ENCODE peak calls at places on chromosomes 12 and 14, in six cellular contexts. W, P, D, M, K and O are unnamed samples.
A peak's percentile ranks its signal among the peaks of the same experiment; 100 is the strongest.

GRCh38 chr12:115337693-115338543 is 653.9 kb upstream of the TBX3 start:
- DNase-seq in D (peak; percentile 34), M (peak; percentile 48), W (peak; percentile 39), K (no peak), P (no peak), O (no peak)

GRCh38 chr12:85274076-85274415 is 6.0 kb upstream of the ALX1 start:
- DNase-seq in P (no peak), M (no peak), K (no peak), W (no peak), D (no peak), O (no peak)

GRCh38 chr14:49306152-49306751 is 279.9 kb downstream of the RPS29 start:
- DNase-seq in D (peak; percentile 3), P (peak; percentile 10), W (peak; percentile 18), K (no peak), M (no peak), O (no peak)

GRCh38 chr12:11039171-11039570 is 8.0 kb upstream of the TAS2R31 start:
- DNase-seq in D (no peak), K (no peak), M (no peak), P (no peak), W (no peak), O (no peak)

GRCh38 chr12:77161944-77162343 is 96.6 kb upstream of the E2F7 start:
- DNase-seq in D (no peak), M (no peak), P (no peak), K (no peak), W (no peak), O (peak; percentile 33)

GRCh38 chr12:23005387-23005786 is 380.4 kb downstream of the ETNK1 start:
- DNase-seq in M (no peak), P (no peak), D (no peak), W (no peak), K (no peak), O (no peak)

GRCh38 chr12:95859344-95859816 is 628 bp downstream of the SNRPF start:
- DNase-seq in D (peak; percentile 18), K (no peak), W (no peak), M (no peak), P (peak; percentile 21), O (no peak)

GRCh38 chr12:116551952-116552749 is 7.0 kb upstream of the MAP1LC3B2 start:
- DNase-seq in D (no peak), P (no peak), M (no peak), W (peak; percentile 40), K (no peak), O (no peak)

GRCh38 chr14:50520947-50521815 is 11.2 kb downstream of the MAP4K5 start:
- DNase-seq in M (no peak), K (peak; percentile 56), W (peak; percentile 45), D (no peak), P (peak; percentile 7), O (no peak)

GRCh38 chr12:127779301-127780045 is 487.5 kb upstream of the TMEM132C start:
- DNase-seq in M (no peak), P (no peak), W (no peak), D (no peak), K (no peak), O (no peak)

GRCh38 chr12:102527256-102527720 is 46.9 kb upstream of the IGF1 start:
- DNase-seq in M (no peak), W (no peak), P (no peak), D (no peak), K (no peak), O (no peak)

GRCh38 chr12:113161415-113162016 is 12.0 kb downstream of the CFAP73 start:
- DNase-seq in W (peak; percentile 74), K (no peak), P (peak; percentile 90), M (peak; percentile 95), D (no peak), O (peak; percentile 97)

GRCh38 chr12:9792961-9793617 is 32.4 kb upstream of the CD69 start:
- DNase-seq in M (no peak), W (no peak), P (no peak), D (no peak), K (no peak), O (no peak)

GRCh38 chr14:22471545-22472121 is 117.4 kb downstream of the DAD1 start:
- DNase-seq in D (peak; percentile 55), K (no peak), M (peak; percentile 76), W (peak; percentile 19), P (peak; percentile 63), O (no peak)

GRCh38 chr12:119176267-119177055 is 2.3 kb upstream of the HSPB8 start:
- DNase-seq in K (no peak), M (peak; percentile 51), W (peak; percentile 64), D (peak; percentile 15), P (peak; percentile 16), O (no peak)

GRCh38 chr14:99036594-99037293 is 235.3 kb downstream of the BCL11B start:
- DNase-seq in D (no peak), P (no peak), M (no peak), W (no peak), K (no peak), O (no peak)

GRCh38 chr12:124174406-124174805 is 120.5 kb upstream of the RFLNA start:
- DNase-seq in K (no peak), P (no peak), W (no peak), D (no peak), M (no peak), O (no peak)

GRCh38 chr12:102691773-102692555 is 211.6 kb upstream of the IGF1 start:
- DNase-seq in K (no peak), W (no peak), M (no peak), P (no peak), D (no peak), O (no peak)

GRCh38 chr12:52036587-52037171 is 14.6 kb upstream of the NR4A1 start:
- DNase-seq in K (no peak), P (peak; percentile 82), W (no peak), D (no peak), M (peak; percentile 78), O (no peak)

GRCh38 chr12:114693532-114693931 is 9.6 kb upstream of the TBX3 start:
- DNase-seq in M (no peak), D (no peak), P (no peak), K (no peak), W (no peak), O (no peak)

GRCh38 chr14:83958359-83958758 is 1571.6 kb upstream of the FLRT2 start:
- DNase-seq in K (no peak), D (no peak), W (no peak), M (no peak), P (no peak), O (no peak)

GRCh38 chr12:29428630-29429029 is 47.7 kb upstream of the ERGIC2 start:
- DNase-seq in W (peak; percentile 63), M (no peak), P (no peak), K (peak; percentile 34), D (no peak), O (no peak)
- TF ChIP-seq ZNF274 in W (no peak), M (no peak), P (no peak), K (no peak), D (no peak), O (no peak)

DNA sequence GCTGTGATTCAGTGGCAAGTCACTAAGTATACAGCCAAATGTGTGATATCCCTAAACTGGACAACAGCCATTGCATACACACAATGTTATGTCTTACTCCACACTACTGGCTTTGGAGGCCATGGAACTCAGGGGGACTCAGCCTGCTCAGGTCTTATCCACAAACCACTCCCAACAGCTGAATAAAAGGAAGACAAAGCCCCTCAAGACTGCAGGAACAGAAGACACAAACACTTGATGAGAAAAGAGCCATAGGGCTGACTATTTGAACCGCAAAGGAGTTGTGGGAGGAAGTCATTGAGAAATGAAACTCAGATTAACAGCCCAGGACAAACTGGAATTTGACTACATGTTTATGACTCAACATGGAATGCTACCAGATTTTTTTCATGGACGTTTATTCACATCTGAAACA is 40.9 kb downstream of the PTGER2 start:
- DNase-seq in K (no peak), M (no peak), P (no peak), D (no peak), W (no peak), O (no peak)
- TF ChIP-seq ZNF274 in K (no peak), M (no peak), P (no peak), D (no peak), W (no peak), O (no peak)

GRCh38 chr14:94600148-94600545 is 12.0 kb upstream of the SERPINA3 start:
- DNase-seq in K (no peak), W (no peak), P (no peak), M (no peak), D (no peak), O (no peak)

GRCh38 chr14:94599656-94600004 is 12.6 kb upstream of the SERPINA3 start:
- DNase-seq in D (no peak), M (no peak), P (no peak), W (no peak), K (no peak), O (no peak)

GRCh38 chr14:94598816-94599655 is 13.2 kb upstream of the SERPINA3 start:
- DNase-seq in D (peak; percentile 100), K (no peak), P (no peak), W (peak; percentile 96), M (no peak), O (no peak)

GRCh38 chr14:94597788-94598187 is 14.4 kb upstream of the SERPINA3 start:
- DNase-seq in D (no peak), M (no peak), P (no peak), W (no peak), K (no peak), O (no peak)

DNA sequence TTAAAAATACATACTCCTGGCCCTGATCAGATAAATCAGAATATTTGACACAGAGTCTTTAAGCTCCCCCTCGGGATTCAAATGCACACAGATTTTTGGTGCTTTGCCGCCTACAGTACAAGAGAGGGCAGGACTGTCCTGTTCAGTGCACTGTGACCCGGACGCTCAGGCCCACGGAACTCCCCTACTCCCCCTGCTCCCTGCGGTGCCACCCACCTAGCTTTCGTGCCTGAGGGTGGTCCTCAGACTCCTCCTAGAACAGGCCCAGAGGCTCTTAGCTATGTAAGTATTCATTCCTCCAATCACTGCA is 13.7 kb upstream of the SERPINA3 start:
- DNase-seq in W (no peak), D (no peak), M (no peak), P (no peak), K (no peak), O (no peak)
- TF ChIP-seq ZNF274 in W (no peak), D (no peak), M (no peak), P (no peak), K (no peak), O (no peak)

GRCh38 chr14:104081951-104082464 is 3.5 kb upstream of the ASPG start:
- DNase-seq in M (peak; percentile 40), W (no peak), P (no peak), K (no peak), D (no peak), O (no peak)

GRCh38 chr14:104084251-104085002 is 1.1 kb upstream of the ASPG start:
- DNase-seq in M (no peak), W (no peak), P (no peak), D (no peak), K (no peak), O (no peak)

GRCh38 chr14:104081493-104081835 is 4.0 kb upstream of the ASPG start:
- DNase-seq in D (no peak), K (no peak), W (no peak), P (no peak), M (no peak), O (no peak)

GRCh38 chr14:104080557-104081492 is 4.7 kb upstream of the ASPG start:
- DNase-seq in D (no peak), M (no peak), P (no peak), K (no peak), W (no peak), O (no peak)

DNA sequence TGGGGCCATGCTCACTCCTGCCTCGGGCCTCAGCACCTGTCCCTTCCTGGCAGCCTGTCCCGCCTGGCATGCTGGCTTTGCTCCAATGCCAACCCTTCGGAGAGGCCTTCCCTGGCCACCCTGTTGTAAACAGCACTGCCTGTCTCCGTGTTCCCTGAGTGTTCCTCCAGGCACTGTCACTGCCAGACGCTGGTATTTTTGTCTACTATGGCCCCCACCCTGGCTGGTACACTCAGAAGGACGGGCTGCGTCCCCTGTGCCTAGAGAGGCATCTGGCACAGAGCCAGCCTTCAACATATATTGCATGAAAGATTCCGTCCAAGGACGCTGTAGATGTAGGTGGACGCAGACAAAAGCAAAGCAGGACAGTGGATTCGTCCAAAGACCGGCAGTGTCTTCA is 2.7 kb upstream of the ASPG start:
- DNase-seq in D (no peak), K (no peak), M (no peak), P (no peak), W (no peak), O (no peak)
- TF ChIP-seq ZNF274 in D (no peak), K (no peak), M (no peak), P (no peak), W (no peak), O (no peak)